ENCODE peak calls at places on chromosomes 4 and X, in five cellular contexts. W is GM18507; G is stimulated activated CD4-positive, alpha-beta T cell treated with anti-CD3 and anti-CD28 coated beads, TNF-alpha, amount 100 ng/mL, for 48 hours; P is CD8-positive, alpha-beta memory T cell; B is hypothalamus. O is an unnamed sample.

GRCh38 chrX:36577006-36577405 is 431.2 kb upstream of the FAM47C start:
- DNase-seq in B (no peak), W (no peak), P (no peak), G (no peak), O (no peak)

GRCh38 chrX:16348286-16348685 is 181.0 kb downstream of the MAGEB17 start:
- DNase-seq in G (no peak), W (no peak), B (no peak), P (no peak), O (no peak)

GRCh38 chr4:140626982-140627381 is 58.2 kb upstream of the UCP1 start:
- DNase-seq in G (no peak), W (no peak), B (no peak), P (no peak), O (no peak)

GRCh38 chr4:160835789-160836188 is 1328.0 kb downstream of the FSTL5 start:
- DNase-seq in P (no peak), G (no peak), W (no peak), B (no peak), O (no peak)

GRCh38 chr4:139865537-139865936 is 199.9 kb downstream of the MGST2 start:
- DNase-seq in P (no peak), W (no peak), B (no peak), G (no peak), O (no peak)

GRCh38 chr4:51998837-51999236 is 21.3 kb downstream of the LRRC66 start:
- DNase-seq in G (no peak), B (no peak), P (no peak), W (no peak), O (no peak)

GRCh38 chr4:172666711-172667368 is 501.8 kb upstream of the GALNT7 start:
- DNase-seq in P (no peak), G (no peak), B (no peak), W (no peak), O (no peak)

GRCh38 chr4:168845897-168846296 is 164.2 kb downstream of the CBR4 start:
- DNase-seq in W (no peak), G (no peak), P (no peak), B (no peak), O (no peak)

GRCh38 chrX:118188977-118189376 is 72.4 kb upstream of the KLHL13 start:
- DNase-seq in W (no peak), B (no peak), P (no peak), G (no peak), O (no peak)

GRCh38 chrX:53795583-53795982 is 109.1 kb upstream of the HUWE1 start:
- DNase-seq in P (no peak), W (no peak), G (no peak), B (no peak), O (no peak)

GRCh38 chrX:18995216-18995615 is 11.3 kb upstream of the PHKA2 start:
- DNase-seq in W (no peak), P (no peak), G (no peak), B (no peak), O (no peak)

GRCh38 chrX:131729295-131729694 is 185.4 kb downstream of the OR13H1 start:
- DNase-seq in P (no peak), B (no peak), G (no peak), W (no peak), O (no peak)

GRCh38 chrX:43166874-43167273 is 388.9 kb upstream of the PPP1R2C start:
- DNase-seq in B (no peak), P (no peak), W (no peak), G (no peak), O (no peak)

GRCh38 chrX:53483838-53484420 is 49.8 kb upstream of the HSD17B10 start:
- DNase-seq in P (no peak), W (no peak), B (no peak), G (no peak), O (no peak)

GRCh38 chr4:111959202-111959601 is 186.1 kb upstream of the FAM241A start:
- DNase-seq in P (no peak), G (no peak), W (no peak), B (no peak), O (no peak)

GRCh38 chrX:24153175-24153795 is 3.8 kb downstream of the ZFX start:
- DNase-seq in P (peak; percentile 7), G (no peak), W (no peak), B (no peak), O (no peak)

GRCh38 chr4:147539959-147540358 is 59.1 kb downstream of the EDNRA start:
- DNase-seq in G (no peak), B (no peak), W (no peak), P (no peak), O (no peak)

GRCh38 chrX:31743004-31743403 is 671.2 kb upstream of the FTHL17 start:
- DNase-seq in W (no peak), B (no peak), P (no peak), G (no peak), O (no peak)

GRCh38 chr4:107894138-107894603 is 37.2 kb upstream of the CYP2U1 start:
- DNase-seq in P (no peak), B (no peak), G (no peak), W (no peak), O (no peak)

GRCh38 chr4:176584031-176584430 is 208.7 kb downstream of the VEGFC start:
- DNase-seq in W (no peak), B (no peak), P (no peak), G (no peak), O (no peak)

GRCh38 chr4:153465583-153465921 is 608 bp upstream of the TMEM131L start:
- DNase-seq in B (no peak), P (peak; percentile 19), W (no peak), G (no peak), O (no peak)

GRCh38 chrX:10110984-10111363 is 45.8 kb upstream of the CLCN4 start:
- DNase-seq in P (no peak), G (peak; percentile 27), W (no peak), B (no peak), O (peak; percentile 47)

GRCh38 chrX:37958493-37959211 is 47.7 kb upstream of the SYTL5 start:
- DNase-seq in B (no peak), G (no peak), P (no peak), W (no peak), O (no peak)

GRCh38 chr4:152382057-152382785 is 153.7 kb downstream of the FBXW7 start:
- DNase-seq in W (no peak), B (no peak), G (no peak), P (no peak), O (no peak)

GRCh38 chr4:133146574-133147198 is 2.4 kb upstream of the PCDH10 start:
- DNase-seq in B (peak; percentile 64), W (no peak), G (no peak), P (no peak), O (no peak)

GRCh38 chr4:152530600-152530999 is 5.3 kb downstream of the FBXW7 start:
- DNase-seq in P (no peak), G (no peak), W (no peak), B (no peak), O (no peak)

GRCh38 chr4:142414336-142414945 is 431.7 kb downstream of the INPP4B start:
- DNase-seq in P (no peak), W (no peak), G (no peak), B (no peak), O (no peak)

GRCh38 chrX:94743478-94743877 is 1069.5 kb downstream of the FAM133A start:
- DNase-seq in W (no peak), B (no peak), P (no peak), G (no peak), O (no peak)

GRCh38 chr4:75494563-75494962 is 19.6 kb downstream of the RCHY1 start:
- DNase-seq in B (no peak), W (no peak), P (no peak), G (no peak), O (no peak)

GRCh38 chr4:181692965-181693364 is 550.2 kb upstream of the TENM3 start:
- DNase-seq in B (no peak), G (no peak), P (no peak), W (no peak), O (no peak)

GRCh38 chr4:40916880-40917279 is 167.1 kb downstream of the NSUN7 start:
- DNase-seq in P (no peak), G (peak; percentile 46), W (peak; percentile 35), B (no peak), O (peak; percentile 46)

GRCh38 chr4:139624441-139625130 is 41.0 kb upstream of the MGST2 start:
- DNase-seq in B (no peak), P (no peak), W (no peak), G (no peak), O (no peak)